ENCODE peak calls at places on chromosomes 12 and 14, in eight cellular contexts. One of them, this sample, is unnamed.

GRCh38 chr12:112381421-112381897 is 772 bp downstream of the HECTD4 start:
- DNase-seq in nephron progenitor cell: peak
- DNase-seq in lung: no peak
- DNase-seq in uterus: peak
- DNase-seq in spleen: no peak
- DNase-seq in A673: peak
- DNase-seq in transverse colon: peak
- DNase-seq in K562: peak
- DNase-seq in this sample: no peak

GRCh38 chr14:53190938-53191337 is 37.8 kb upstream of the DDHD1 start:
- DNase-seq in nephron progenitor cell: no peak
- DNase-seq in lung: no peak
- DNase-seq in uterus: no peak
- DNase-seq in spleen: no peak
- DNase-seq in A673: no peak
- DNase-seq in transverse colon: no peak
- DNase-seq in K562: no peak
- DNase-seq in this sample: no peak

GRCh38 chr14:36997843-36998242 is 174.6 kb downstream of the SLC25A21 start:
- DNase-seq in nephron progenitor cell: no peak
- DNase-seq in lung: no peak
- DNase-seq in uterus: no peak
- DNase-seq in spleen: no peak
- DNase-seq in A673: no peak
- DNase-seq in transverse colon: no peak
- DNase-seq in K562: no peak
- DNase-seq in this sample: no peak

GRCh38 chr12:9761407-9761736 is 671 bp upstream of the CD69 start:
- DNase-seq in nephron progenitor cell: no peak
- DNase-seq in lung: no peak
- DNase-seq in uterus: no peak
- DNase-seq in spleen: no peak
- DNase-seq in A673: no peak
- DNase-seq in transverse colon: no peak
- DNase-seq in K562: no peak
- DNase-seq in this sample: no peak

GRCh38 chr12:112967858-112968257 is 10.5 kb upstream of the OAS2 start:
- DNase-seq in nephron progenitor cell: no peak
- DNase-seq in lung: no peak
- DNase-seq in uterus: no peak
- DNase-seq in spleen: no peak
- DNase-seq in A673: no peak
- DNase-seq in transverse colon: no peak
- DNase-seq in K562: no peak
- DNase-seq in this sample: no peak

GRCh38 chr12:100715976-100716657 is 78.5 kb upstream of the ANO4 start:
- DNase-seq in nephron progenitor cell: no peak
- DNase-seq in lung: no peak
- DNase-seq in uterus: no peak
- DNase-seq in spleen: peak
- DNase-seq in A673: no peak
- DNase-seq in transverse colon: no peak
- DNase-seq in K562: no peak
- DNase-seq in this sample: peak

GRCh38 chr12:18895946-18896345 is 158.0 kb downstream of the CAPZA3 start:
- DNase-seq in nephron progenitor cell: peak
- DNase-seq in lung: no peak
- DNase-seq in uterus: no peak
- DNase-seq in spleen: no peak
- DNase-seq in A673: peak
- DNase-seq in transverse colon: no peak
- DNase-seq in K562: peak
- DNase-seq in this sample: no peak

GRCh38 chr12:2682301-2683282 is 112.2 kb upstream of the FKBP4 start:
- DNase-seq in nephron progenitor cell: peak
- DNase-seq in lung: peak
- DNase-seq in uterus: peak
- DNase-seq in spleen: no peak
- DNase-seq in A673: peak
- DNase-seq in transverse colon: peak
- DNase-seq in K562: peak
- DNase-seq in this sample: no peak

GRCh38 chr14:88481794-88482193 is 73.0 kb downstream of the PTPN21 start:
- DNase-seq in nephron progenitor cell: no peak
- DNase-seq in lung: peak
- DNase-seq in uterus: no peak
- DNase-seq in spleen: no peak
- DNase-seq in A673: no peak
- DNase-seq in transverse colon: no peak
- DNase-seq in K562: no peak
- DNase-seq in this sample: no peak

GRCh38 chr14:102508410-102508773 is 1.2 kb downstream of the ANKRD9 start:
- DNase-seq in nephron progenitor cell: no peak
- DNase-seq in lung: no peak
- DNase-seq in uterus: no peak
- DNase-seq in spleen: no peak
- DNase-seq in A673: peak
- DNase-seq in transverse colon: peak
- DNase-seq in K562: peak
- DNase-seq in this sample: no peak

GRCh38 chr12:107169200-107169599 is 75.9 kb upstream of the CRY1 start:
- DNase-seq in nephron progenitor cell: no peak
- DNase-seq in lung: no peak
- DNase-seq in uterus: no peak
- DNase-seq in spleen: no peak
- DNase-seq in A673: no peak
- DNase-seq in transverse colon: no peak
- DNase-seq in K562: no peak
- DNase-seq in this sample: no peak

GRCh38 chr12:123713398-123714301 is 1.5 kb downstream of the ATP6V0A2 start:
- DNase-seq in nephron progenitor cell: no peak
- DNase-seq in lung: no peak
- DNase-seq in uterus: no peak
- DNase-seq in spleen: no peak
- DNase-seq in A673: peak
- DNase-seq in transverse colon: peak
- DNase-seq in K562: peak
- DNase-seq in this sample: no peak

GRCh38 chr14:92990456-92991430 is 67.8 kb downstream of the CHGA start:
- DNase-seq in nephron progenitor cell: no peak
- DNase-seq in lung: no peak
- DNase-seq in uterus: no peak
- DNase-seq in spleen: peak
- DNase-seq in A673: no peak
- DNase-seq in transverse colon: no peak
- DNase-seq in K562: no peak
- DNase-seq in this sample: peak

GRCh38 chr14:62661818-62662217 is 383.4 kb downstream of the KCNH5 start:
- DNase-seq in nephron progenitor cell: no peak
- DNase-seq in lung: no peak
- DNase-seq in uterus: no peak
- DNase-seq in spleen: no peak
- DNase-seq in A673: peak
- DNase-seq in transverse colon: no peak
- DNase-seq in K562: no peak
- DNase-seq in this sample: no peak

GRCh38 chr12:131753757-131754156 is 42.9 kb downstream of the SFSWAP start:
- DNase-seq in nephron progenitor cell: no peak
- DNase-seq in lung: no peak
- DNase-seq in uterus: no peak
- DNase-seq in spleen: no peak
- DNase-seq in A673: no peak
- DNase-seq in transverse colon: no peak
- DNase-seq in K562: no peak
- DNase-seq in this sample: no peak

GRCh38 chr12:77189463-77189862 is 124.1 kb upstream of the E2F7 start:
- DNase-seq in nephron progenitor cell: no peak
- DNase-seq in lung: no peak
- DNase-seq in uterus: no peak
- DNase-seq in spleen: no peak
- DNase-seq in A673: peak
- DNase-seq in transverse colon: no peak
- DNase-seq in K562: no peak
- DNase-seq in this sample: no peak

GRCh38 chr12:48013287-48013686 is 9.0 kb upstream of the COL2A1 start:
- DNase-seq in nephron progenitor cell: no peak
- DNase-seq in lung: no peak
- DNase-seq in uterus: no peak
- DNase-seq in spleen: no peak
- DNase-seq in A673: no peak
- DNase-seq in transverse colon: no peak
- DNase-seq in K562: no peak
- DNase-seq in this sample: no peak

GRCh38 chr14:54652188-54652889 is 85.4 kb downstream of the SAMD4A start:
- DNase-seq in nephron progenitor cell: peak
- DNase-seq in lung: peak
- DNase-seq in uterus: peak
- DNase-seq in spleen: no peak
- DNase-seq in A673: peak
- DNase-seq in transverse colon: peak
- DNase-seq in K562: no peak
- DNase-seq in this sample: no peak

DNA sequence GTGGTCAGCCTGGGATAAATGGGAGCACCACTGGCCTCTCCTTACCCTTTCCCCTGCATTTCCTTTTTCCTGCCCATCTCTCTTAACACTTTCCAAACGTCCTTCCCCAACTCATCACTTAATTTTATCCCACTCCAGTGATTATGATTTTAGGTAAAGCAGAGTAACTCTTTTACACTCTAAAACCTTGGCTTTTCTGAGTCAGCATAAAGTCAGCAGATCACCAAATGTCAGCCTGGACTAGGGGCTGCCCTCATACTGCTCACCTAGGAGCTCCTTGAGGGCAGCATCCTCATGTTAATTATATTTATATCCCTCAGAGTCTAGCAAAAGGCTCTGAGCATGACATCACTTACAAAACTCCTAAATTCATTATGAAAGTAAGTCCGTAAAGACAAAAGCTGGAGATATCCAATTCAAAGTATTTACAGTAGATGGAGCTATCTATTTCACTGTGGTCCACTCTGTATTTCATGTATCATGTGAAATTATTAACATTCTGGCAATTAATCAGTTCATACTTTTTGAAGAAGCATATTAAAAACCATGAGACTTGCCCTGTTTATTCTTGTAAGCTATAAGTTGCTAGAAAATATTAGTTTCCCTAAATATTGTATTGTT is 17.0 kb upstream of the DICER1 start:
- DNase-seq in nephron progenitor cell: no peak
- DNase-seq in lung: no peak
- DNase-seq in uterus: no peak
- DNase-seq in spleen: no peak
- DNase-seq in A673: no peak
- DNase-seq in transverse colon: no peak
- DNase-seq in K562: no peak
- DNase-seq in this sample: no peak
- TF ChIP-seq CTCF in nephron progenitor cell: no peak
- TF ChIP-seq CTCF in lung: no peak
- TF ChIP-seq CTCF in uterus: no peak
- TF ChIP-seq CTCF in spleen: no peak
- TF ChIP-seq CTCF in A673: peak
- TF ChIP-seq CTCF in transverse colon: no peak
- TF ChIP-seq CTCF in K562: no peak
- TF ChIP-seq CTCF in this sample: peak

GRCh38 chr12:12646483-12647072 is 34.9 kb downstream of the CREBL2 start:
- DNase-seq in nephron progenitor cell: no peak
- DNase-seq in lung: no peak
- DNase-seq in uterus: no peak
- DNase-seq in spleen: no peak
- DNase-seq in A673: no peak
- DNase-seq in transverse colon: no peak
- DNase-seq in K562: no peak
- DNase-seq in this sample: no peak

GRCh38 chr12:12642916-12643315 is 31.2 kb downstream of the CREBL2 start:
- DNase-seq in nephron progenitor cell: no peak
- DNase-seq in lung: no peak
- DNase-seq in uterus: no peak
- DNase-seq in spleen: no peak
- DNase-seq in A673: no peak
- DNase-seq in transverse colon: no peak
- DNase-seq in K562: no peak
- DNase-seq in this sample: no peak

GRCh38 chr12:12648284-12648683 is 36.6 kb downstream of the CREBL2 start:
- DNase-seq in nephron progenitor cell: no peak
- DNase-seq in lung: no peak
- DNase-seq in uterus: no peak
- DNase-seq in spleen: no peak
- DNase-seq in A673: no peak
- DNase-seq in transverse colon: no peak
- DNase-seq in K562: no peak
- DNase-seq in this sample: no peak

GRCh38 chr12:12648951-12649650 is 37.4 kb downstream of the CREBL2 start:
- DNase-seq in nephron progenitor cell: no peak
- DNase-seq in lung: no peak
- DNase-seq in uterus: no peak
- DNase-seq in spleen: no peak
- DNase-seq in A673: no peak
- DNase-seq in transverse colon: no peak
- DNase-seq in K562: no peak
- DNase-seq in this sample: no peak

DNA sequence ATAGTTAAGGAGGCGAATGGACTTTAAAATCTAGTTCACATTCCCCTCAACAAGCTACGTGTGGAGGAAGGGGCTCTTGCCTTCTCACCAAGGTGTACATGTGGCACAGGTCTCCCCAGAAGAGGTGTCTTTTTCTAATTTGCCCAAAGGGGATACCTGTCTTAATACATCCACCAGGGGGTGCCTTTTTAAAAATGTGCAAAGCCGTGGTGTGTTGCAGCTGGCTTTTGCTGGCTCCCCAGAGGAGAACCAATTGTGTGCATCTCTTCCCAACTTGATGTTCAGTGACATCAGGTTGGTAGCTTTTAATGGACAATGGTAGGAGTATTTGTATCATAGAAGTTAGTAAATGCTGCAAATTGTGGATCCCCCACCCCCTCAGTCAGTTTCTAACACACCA is 33.8 kb downstream of the CREBL2 start:
- DNase-seq in nephron progenitor cell: no peak
- DNase-seq in lung: no peak
- DNase-seq in uterus: no peak
- DNase-seq in spleen: no peak
- DNase-seq in A673: peak
- DNase-seq in transverse colon: peak
- DNase-seq in K562: peak
- DNase-seq in this sample: no peak
- TF ChIP-seq CTCF in nephron progenitor cell: no peak
- TF ChIP-seq CTCF in lung: peak
- TF ChIP-seq CTCF in uterus: peak
- TF ChIP-seq CTCF in spleen: peak
- TF ChIP-seq CTCF in A673: peak
- TF ChIP-seq CTCF in transverse colon: peak
- TF ChIP-seq CTCF in K562: peak
- TF ChIP-seq CTCF in this sample: peak

GRCh38 chr12:98136544-98136943 is 378.8 kb upstream of the TMPO start:
- DNase-seq in nephron progenitor cell: no peak
- DNase-seq in lung: no peak
- DNase-seq in uterus: no peak
- DNase-seq in spleen: no peak
- DNase-seq in A673: no peak
- DNase-seq in transverse colon: no peak
- DNase-seq in K562: no peak
- DNase-seq in this sample: no peak
- TF ChIP-seq CTCF in nephron progenitor cell: no peak
- TF ChIP-seq CTCF in lung: no peak
- TF ChIP-seq CTCF in uterus: no peak
- TF ChIP-seq CTCF in spleen: no peak
- TF ChIP-seq CTCF in A673: no peak
- TF ChIP-seq CTCF in transverse colon: no peak
- TF ChIP-seq CTCF in K562: no peak
- TF ChIP-seq CTCF in this sample: no peak

GRCh38 chr14:85528882-85529585 is 910 bp upstream of the FLRT2 start:
- DNase-seq in nephron progenitor cell: no peak
- DNase-seq in lung: no peak
- DNase-seq in uterus: no peak
- DNase-seq in spleen: no peak
- DNase-seq in A673: peak
- DNase-seq in transverse colon: no peak
- DNase-seq in K562: no peak
- DNase-seq in this sample: no peak
- TF ChIP-seq CTCF in nephron progenitor cell: no peak
- TF ChIP-seq CTCF in lung: no peak
- TF ChIP-seq CTCF in uterus: no peak
- TF ChIP-seq CTCF in spleen: no peak
- TF ChIP-seq CTCF in A673: no peak
- TF ChIP-seq CTCF in transverse colon: no peak
- TF ChIP-seq CTCF in K562: no peak
- TF ChIP-seq CTCF in this sample: peak

This sample was measured in chondrocyte.